ENCODE peak calls at places on chromosome 9, in nine cellular contexts. One of them, this sample, is unnamed.

GRCh38 chr9:98101416-98101815 is 17.6 kb downstream of the TRIM14 start:
- DNase-seq in A549: no peak
- DNase-seq in uterus: no peak
- DNase-seq in breast epithelium: no peak
- DNase-seq in H1: no peak
- DNase-seq in stomach: no peak
- DNase-seq in sigmoid colon: no peak
- DNase-seq in H54: no peak
- DNase-seq in adrenal gland: no peak
- DNase-seq in this sample: no peak

GRCh38 chr9:105264380-105264779 is 19.9 kb downstream of the SLC44A1 start:
- DNase-seq in adrenal gland: no peak
- DNase-seq in A549: no peak
- DNase-seq in uterus: no peak
- DNase-seq in H1: no peak
- DNase-seq in H54: no peak
- DNase-seq in sigmoid colon: no peak
- DNase-seq in breast epithelium: no peak
- DNase-seq in stomach: no peak
- DNase-seq in this sample: peak

GRCh38 chr9:115810166-115810565 is 343.4 kb upstream of the PAPPA start:
- DNase-seq in sigmoid colon: no peak
- DNase-seq in adrenal gland: no peak
- DNase-seq in stomach: no peak
- DNase-seq in uterus: no peak
- DNase-seq in H54: no peak
- DNase-seq in H1: no peak
- DNase-seq in A549: no peak
- DNase-seq in breast epithelium: no peak
- DNase-seq in this sample: no peak

GRCh38 chr9:33297455-33297854 is 7.1 kb downstream of the NFX1 start:
- DNase-seq in stomach: peak
- DNase-seq in breast epithelium: no peak
- DNase-seq in adrenal gland: peak
- DNase-seq in uterus: no peak
- DNase-seq in H54: no peak
- DNase-seq in A549: no peak
- DNase-seq in H1: no peak
- DNase-seq in sigmoid colon: peak
- DNase-seq in this sample: peak

GRCh38 chr9:34572092-34572491 is 17.4 kb downstream of the CNTFR start:
- DNase-seq in adrenal gland: no peak
- DNase-seq in H54: no peak
- DNase-seq in uterus: no peak
- DNase-seq in stomach: no peak
- DNase-seq in A549: no peak
- DNase-seq in H1: no peak
- DNase-seq in sigmoid colon: no peak
- DNase-seq in breast epithelium: no peak
- DNase-seq in this sample: no peak

GRCh38 chr9:71854811-71855210 is 56.2 kb downstream of the ABHD17B start:
- DNase-seq in uterus: no peak
- DNase-seq in sigmoid colon: no peak
- DNase-seq in A549: no peak
- DNase-seq in adrenal gland: no peak
- DNase-seq in H1: no peak
- DNase-seq in breast epithelium: no peak
- DNase-seq in H54: no peak
- DNase-seq in stomach: no peak
- DNase-seq in this sample: no peak

GRCh38 chr9:98022447-98022846 is 34.1 kb upstream of the NANS start:
- DNase-seq in sigmoid colon: no peak
- DNase-seq in A549: no peak
- DNase-seq in breast epithelium: no peak
- DNase-seq in H1: no peak
- DNase-seq in adrenal gland: no peak
- DNase-seq in uterus: no peak
- DNase-seq in stomach: peak
- DNase-seq in H54: no peak
- DNase-seq in this sample: no peak

GRCh38 chr9:129834489-129835127 is 467 bp downstream of the C9orf78 start:
- DNase-seq in breast epithelium: no peak
- DNase-seq in uterus: no peak
- DNase-seq in H54: peak
- DNase-seq in A549: peak
- DNase-seq in H1: no peak
- DNase-seq in adrenal gland: no peak
- DNase-seq in sigmoid colon: no peak
- DNase-seq in stomach: no peak
- DNase-seq in this sample: peak

GRCh38 chr9:88497224-88497623 is 37.8 kb upstream of the NXNL2 start:
- DNase-seq in sigmoid colon: no peak
- DNase-seq in uterus: no peak
- DNase-seq in breast epithelium: no peak
- DNase-seq in H1: no peak
- DNase-seq in adrenal gland: no peak
- DNase-seq in stomach: no peak
- DNase-seq in A549: no peak
- DNase-seq in H54: no peak
- DNase-seq in this sample: no peak

GRCh38 chr9:18238254-18238653 is 235.7 kb upstream of the ADAMTSL1 start:
- DNase-seq in H1: no peak
- DNase-seq in breast epithelium: no peak
- DNase-seq in adrenal gland: no peak
- DNase-seq in H54: peak
- DNase-seq in stomach: no peak
- DNase-seq in sigmoid colon: no peak
- DNase-seq in uterus: no peak
- DNase-seq in A549: no peak
- DNase-seq in this sample: no peak

GRCh38 chr9:34989946-34990635 is 546 bp downstream of the DNAJB5 start:
- DNase-seq in uterus: peak
- DNase-seq in stomach: peak
- DNase-seq in breast epithelium: no peak
- DNase-seq in H1: peak
- DNase-seq in sigmoid colon: peak
- DNase-seq in A549: no peak
- DNase-seq in H54: peak
- DNase-seq in adrenal gland: peak
- DNase-seq in this sample: no peak

GRCh38 chr9:133387680-133388079 is 11.5 kb downstream of the STKLD1 start:
- DNase-seq in uterus: no peak
- DNase-seq in H54: no peak
- DNase-seq in breast epithelium: peak
- DNase-seq in H1: no peak
- DNase-seq in sigmoid colon: no peak
- DNase-seq in stomach: no peak
- DNase-seq in A549: no peak
- DNase-seq in adrenal gland: no peak
- DNase-seq in this sample: no peak
- TF ChIP-seq POLR2A in uterus: no peak
- TF ChIP-seq POLR2A in H54: no peak
- TF ChIP-seq POLR2A in breast epithelium: no peak
- TF ChIP-seq POLR2A in H1: no peak
- TF ChIP-seq POLR2A in sigmoid colon: no peak
- TF ChIP-seq POLR2A in stomach: no peak
- TF ChIP-seq POLR2A in A549: no peak
- TF ChIP-seq POLR2A in adrenal gland: no peak
- TF ChIP-seq POLR2A in this sample: no peak

DNA sequence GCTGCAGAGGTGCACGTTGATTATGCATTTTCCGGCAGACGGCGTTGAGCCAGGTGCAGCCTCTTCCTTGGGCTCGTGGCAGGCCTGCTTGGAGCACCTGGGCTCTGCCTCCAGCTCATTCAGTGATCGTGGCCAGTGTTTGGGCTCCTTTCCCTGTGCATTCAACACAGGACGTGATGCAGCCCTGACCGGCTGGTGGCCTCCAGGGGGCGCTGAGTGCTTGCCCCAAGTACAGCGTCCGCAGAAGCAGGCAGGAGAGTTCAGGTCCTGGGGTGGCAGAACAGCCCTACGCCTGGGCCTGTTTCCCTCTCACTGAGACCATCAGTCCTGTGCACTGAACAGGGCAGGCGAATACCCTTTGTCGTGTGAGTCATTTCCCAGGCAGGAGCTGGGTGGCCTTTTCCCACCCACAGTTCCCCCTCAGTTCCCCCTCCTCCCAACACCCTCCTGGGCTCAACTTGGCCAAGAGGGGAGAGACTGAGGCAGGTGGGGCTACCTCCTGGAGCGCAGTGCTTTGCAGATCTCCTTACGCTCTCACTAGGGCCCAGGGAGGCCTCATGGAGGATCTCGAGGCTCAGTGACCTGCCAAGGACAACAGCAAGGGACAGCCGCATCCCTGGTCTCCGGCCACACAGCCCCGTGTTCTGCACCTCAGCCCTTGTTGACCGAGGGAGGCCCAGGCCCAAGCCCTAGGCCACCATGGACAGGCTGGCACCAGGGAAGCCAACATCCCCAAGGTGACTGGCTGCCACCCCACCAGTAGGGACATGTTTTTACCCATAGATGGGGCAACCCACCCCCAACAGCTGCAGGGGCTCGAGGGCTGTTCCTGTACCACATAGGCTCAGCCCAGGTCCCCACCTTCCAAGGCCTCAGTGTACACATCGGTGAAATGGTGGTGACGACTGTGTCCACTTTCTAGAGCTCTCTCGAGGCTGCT is 52.9 kb downstream of the LRSAM1 start:
- DNase-seq in uterus: peak
- DNase-seq in H1: peak
- DNase-seq in H54: peak
- DNase-seq in stomach: peak
- DNase-seq in A549: peak
- DNase-seq in sigmoid colon: peak
- DNase-seq in adrenal gland: peak
- DNase-seq in breast epithelium: peak
- DNase-seq in this sample: peak
- TF ChIP-seq POLR2A in uterus: no peak
- TF ChIP-seq POLR2A in H1: no peak
- TF ChIP-seq POLR2A in H54: no peak
- TF ChIP-seq POLR2A in stomach: no peak
- TF ChIP-seq POLR2A in A549: no peak
- TF ChIP-seq POLR2A in sigmoid colon: no peak
- TF ChIP-seq POLR2A in adrenal gland: no peak
- TF ChIP-seq POLR2A in breast epithelium: no peak
- TF ChIP-seq POLR2A in this sample: no peak

DNA sequence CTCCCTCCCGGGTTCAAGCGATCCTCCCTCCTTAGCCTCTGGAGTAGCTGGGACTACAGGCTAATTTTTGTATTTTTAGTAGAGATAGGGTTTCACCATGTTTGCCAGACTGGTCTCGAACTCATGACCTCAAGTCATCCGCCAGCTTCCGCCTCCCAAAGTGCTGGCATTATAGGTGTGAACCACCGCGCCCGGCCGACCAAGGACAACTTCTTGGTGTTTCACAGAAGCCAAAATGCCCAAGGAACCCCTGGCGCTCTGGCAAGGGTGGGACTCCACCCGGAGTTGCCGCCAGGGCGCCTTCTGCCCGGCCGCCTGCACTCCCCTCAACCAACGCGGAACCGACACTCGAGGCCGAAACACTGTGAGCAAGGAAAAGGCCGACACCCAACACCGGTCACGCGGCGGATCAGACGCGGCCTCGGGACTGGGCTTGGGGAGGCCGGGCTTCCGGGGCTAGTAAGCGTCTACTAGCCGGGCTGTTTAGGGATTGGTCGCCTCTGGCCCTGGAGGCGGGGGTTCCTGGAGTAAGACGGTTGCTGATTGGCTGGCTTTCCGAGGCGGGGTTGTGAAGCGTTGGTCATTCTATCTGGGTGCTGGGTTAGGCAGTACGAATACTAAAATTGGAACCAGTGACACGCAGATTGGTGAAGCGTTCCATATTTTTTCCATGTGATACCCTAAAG is 7.7 kb upstream of the CFAP157 start:
- DNase-seq in H54: no peak
- DNase-seq in breast epithelium: peak
- DNase-seq in sigmoid colon: peak
- DNase-seq in uterus: peak
- DNase-seq in H1: peak
- DNase-seq in adrenal gland: peak
- DNase-seq in stomach: peak
- DNase-seq in A549: peak
- DNase-seq in this sample: peak
- TF ChIP-seq POLR2A in H54: no peak
- TF ChIP-seq POLR2A in breast epithelium: peak
- TF ChIP-seq POLR2A in sigmoid colon: peak
- TF ChIP-seq POLR2A in uterus: peak
- TF ChIP-seq POLR2A in H1: no peak
- TF ChIP-seq POLR2A in adrenal gland: no peak
- TF ChIP-seq POLR2A in stomach: no peak
- TF ChIP-seq POLR2A in A549: peak
- TF ChIP-seq POLR2A in this sample: peak

GRCh38 chr9:135065804-135066203 is 21.7 kb upstream of the OLFM1 start:
- DNase-seq in A549: no peak
- DNase-seq in adrenal gland: no peak
- DNase-seq in H54: no peak
- DNase-seq in sigmoid colon: peak
- DNase-seq in uterus: no peak
- DNase-seq in stomach: no peak
- DNase-seq in H1: no peak
- DNase-seq in breast epithelium: no peak
- DNase-seq in this sample: no peak

GRCh38 chr9:135065151-135065550 is 22.3 kb upstream of the OLFM1 start:
- DNase-seq in H1: no peak
- DNase-seq in H54: no peak
- DNase-seq in sigmoid colon: peak
- DNase-seq in A549: no peak
- DNase-seq in breast epithelium: peak
- DNase-seq in uterus: no peak
- DNase-seq in stomach: peak
- DNase-seq in adrenal gland: no peak
- DNase-seq in this sample: no peak

GRCh38 chr9:135067091-135067710 is 20.3 kb upstream of the OLFM1 start:
- DNase-seq in uterus: peak
- DNase-seq in adrenal gland: no peak
- DNase-seq in H54: no peak
- DNase-seq in sigmoid colon: peak
- DNase-seq in stomach: no peak
- DNase-seq in H1: no peak
- DNase-seq in A549: no peak
- DNase-seq in breast epithelium: peak
- DNase-seq in this sample: no peak

GRCh38 chr9:135068776-135069415 is 18.6 kb upstream of the OLFM1 start:
- DNase-seq in uterus: peak
- DNase-seq in breast epithelium: peak
- DNase-seq in A549: no peak
- DNase-seq in adrenal gland: no peak
- DNase-seq in sigmoid colon: peak
- DNase-seq in H1: no peak
- DNase-seq in stomach: no peak
- DNase-seq in H54: no peak
- DNase-seq in this sample: no peak

GRCh38 chr9:135066291-135066690 is 21.2 kb upstream of the OLFM1 start:
- DNase-seq in H54: no peak
- DNase-seq in uterus: no peak
- DNase-seq in A549: no peak
- DNase-seq in H1: no peak
- DNase-seq in sigmoid colon: peak
- DNase-seq in stomach: no peak
- DNase-seq in breast epithelium: no peak
- DNase-seq in adrenal gland: no peak
- DNase-seq in this sample: no peak
- TF ChIP-seq POLR2A in H54: no peak
- TF ChIP-seq POLR2A in uterus: no peak
- TF ChIP-seq POLR2A in A549: no peak
- TF ChIP-seq POLR2A in H1: no peak
- TF ChIP-seq POLR2A in sigmoid colon: no peak
- TF ChIP-seq POLR2A in stomach: no peak
- TF ChIP-seq POLR2A in breast epithelium: no peak
- TF ChIP-seq POLR2A in adrenal gland: no peak
- TF ChIP-seq POLR2A in this sample: no peak

GRCh38 chr9:106921989-106922388 is 59.0 kb downstream of the ZNF462 start:
- DNase-seq in sigmoid colon: no peak
- DNase-seq in adrenal gland: no peak
- DNase-seq in uterus: no peak
- DNase-seq in H54: no peak
- DNase-seq in stomach: no peak
- DNase-seq in H1: no peak
- DNase-seq in breast epithelium: no peak
- DNase-seq in A549: no peak
- DNase-seq in this sample: no peak
- TF ChIP-seq POLR2A in sigmoid colon: no peak
- TF ChIP-seq POLR2A in adrenal gland: no peak
- TF ChIP-seq POLR2A in uterus: no peak
- TF ChIP-seq POLR2A in H54: no peak
- TF ChIP-seq POLR2A in stomach: no peak
- TF ChIP-seq POLR2A in H1: no peak
- TF ChIP-seq POLR2A in breast epithelium: no peak
- TF ChIP-seq POLR2A in A549: no peak
- TF ChIP-seq POLR2A in this sample: no peak

This sample was measured in erythroblast.